ENCODE peak calls at places on chromosomes 13 and 19, in eight cellular contexts. U, S, J, X, D, N, P and Y are unnamed samples.

GRCh38 chr19:8451885-8452284 is 7.1 kb downstream of the HNRNPM start:
- DNase-seq in U (no peak), S (no peak), J (peak; percentile 78), X (no peak), D (no peak), N (no peak), P (peak; percentile 85), Y (no peak)

GRCh38 chr19:22532388-22533310 is 101.5 kb upstream of the ZNF492 start:
- DNase-seq in U (no peak), S (no peak), J (no peak), X (peak; percentile 98), D (no peak), N (peak; percentile 96), P (no peak), Y (no peak)

GRCh38 chr19:8307965-8308866 is at the start of gene CD320:
- DNase-seq in U (peak; percentile 94), S (peak; percentile 95), J (peak; percentile 91), X (peak; percentile 89), D (peak; percentile 93), N (peak; percentile 95), P (peak; percentile 99), Y (no peak)

GRCh38 chr19:35038623-35039512 is 2.7 kb upstream of the HPN start:
- DNase-seq in U (no peak), S (no peak), J (no peak), X (peak; percentile 58), D (no peak), N (no peak), P (peak; percentile 79), Y (no peak)

GRCh38 chr13:108987488-108987887 is 358.1 kb downstream of the MYO16 start:
- DNase-seq in U (no peak), S (no peak), J (peak; percentile 25), X (no peak), D (no peak), N (no peak), P (no peak), Y (peak; percentile 14)

GRCh38 chr19:33293255-33294057 is 8.9 kb downstream of the CEBPA start:
- DNase-seq in U (no peak), S (no peak), J (peak; percentile 83), X (peak; percentile 38), D (no peak), N (no peak), P (peak; percentile 99), Y (peak; percentile 45)

GRCh38 chr13:28394422-28394821 is 100.5 kb downstream of the FLT1 start:
- DNase-seq in U (no peak), S (no peak), J (peak; percentile 35), X (no peak), D (no peak), N (no peak), P (peak; percentile 44), Y (no peak)

GRCh38 chr13:29767006-29767405 is 83.4 kb downstream of the UBL3 start:
- DNase-seq in U (no peak), S (no peak), J (peak; percentile 22), X (no peak), D (no peak), N (no peak), P (no peak), Y (no peak)

GRCh38 chr13:19605161-19605955 is 28.1 kb upstream of the MPHOSPH8 start:
- DNase-seq in U (no peak), S (no peak), J (no peak), X (no peak), D (no peak), N (no peak), P (peak; percentile 67), Y (no peak)

GRCh38 chr13:50936681-50937080 is 27.1 kb downstream of the RNASEH2B start:
- DNase-seq in U (no peak), S (no peak), J (peak; percentile 68), X (no peak), D (no peak), N (no peak), P (no peak), Y (no peak)

GRCh38 chr13:109672545-109672944 is 113.8 kb downstream of the IRS2 start:
- DNase-seq in U (no peak), S (no peak), J (peak; percentile 78), X (no peak), D (no peak), N (no peak), P (no peak), Y (peak; percentile 9)

GRCh38 chr19:41426116-41426841 is 895 bp downstream of the B3GNT8 start:
- DNase-seq in U (no peak), S (peak; percentile 20), J (no peak), X (no peak), D (no peak), N (no peak), P (peak; percentile 41), Y (no peak)

GRCh38 chr19:41428481-41428859 is 1.3 kb upstream of the B3GNT8 start:
- DNase-seq in U (no peak), S (no peak), J (no peak), X (no peak), D (no peak), N (no peak), P (peak; percentile 76), Y (no peak)

GRCh38 chr19:41425174-41426115 is 1.7 kb downstream of the B3GNT8 start:
- DNase-seq in U (no peak), S (no peak), J (no peak), X (no peak), D (no peak), N (no peak), P (peak; percentile 86), Y (no peak)

GRCh38 chr19:41427647-41428480 is 690 bp upstream of the B3GNT8 start:
- DNase-seq in U (no peak), S (peak; percentile 20), J (peak; percentile 22), X (peak; percentile 52), D (no peak), N (no peak), P (peak; percentile 87), Y (no peak)

GRCh38 chr19:41426952-41427646 is at the start of gene B3GNT8:
- DNase-seq in U (no peak), S (peak; percentile 94), J (peak; percentile 75), X (peak; percentile 77), D (peak; percentile 86), N (peak; percentile 66), P (peak; percentile 86), Y (no peak)
- H3K4me3 ChIP-seq in U (no peak within 1 kb of the TSS), S (peak within 1 kb of the TSS; percentile 22), J (peak within 1 kb of the TSS; percentile 61), X (peak within 1 kb of the TSS; percentile 29), D (peak within 1 kb of the TSS; percentile 48), N (no peak within 1 kb of the TSS), P (peak within 1 kb of the TSS; percentile 42), Y (peak within 1 kb of the TSS; percentile 58)

DNA sequence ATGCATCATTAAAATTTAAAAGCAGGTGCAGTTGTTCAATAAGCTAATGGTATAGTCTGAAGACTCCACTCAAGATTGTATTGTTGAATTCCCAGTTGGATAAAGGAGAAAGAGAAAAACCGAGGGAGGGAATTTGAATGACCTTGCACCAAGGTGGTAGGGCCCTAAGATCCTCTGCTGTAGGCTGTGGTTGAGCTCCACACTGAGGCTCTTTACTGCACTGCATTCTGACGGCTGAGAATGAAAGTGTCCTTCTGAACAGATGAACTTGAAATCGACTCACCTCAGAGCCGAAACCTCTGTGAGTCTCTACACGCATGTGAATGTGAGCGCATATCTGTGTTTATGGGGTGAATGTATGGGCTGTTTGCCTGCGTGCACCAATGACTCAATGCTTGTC is 388.9 kb upstream of the DACH1 start:
- DNase-seq in U (peak; percentile 21), S (peak; percentile 77), J (peak; percentile 8), X (peak; percentile 4), D (no peak), N (peak; percentile 27), P (no peak), Y (no peak)
- TF ChIP-seq CTCF in U (peak; percentile 22), S (no peak), J (peak; percentile 41), X (peak; percentile 34), D (no peak), N (no peak), P (peak; percentile 24), Y (peak; percentile 55)

GRCh38 chr19:49488046-49488862 is 846 bp downstream of the RPL13A start:
- DNase-seq in U (peak; percentile 41), S (no peak), J (no peak), X (no peak), D (no peak), N (no peak), P (peak; percentile 70), Y (no peak)

GRCh38 chr19:49488863-49489537 is 1.6 kb downstream of the RPL13A start:
- DNase-seq in U (peak; percentile 19), S (no peak), J (no peak), X (no peak), D (no peak), N (no peak), P (no peak), Y (no peak)

GRCh38 chr19:49491030-49491803 is 3.8 kb downstream of the RPL13A start:
- DNase-seq in U (no peak), S (no peak), J (no peak), X (no peak), D (no peak), N (no peak), P (peak; percentile 52), Y (no peak)

GRCh38 chr19:49490287-49491029 is 3.0 kb downstream of the RPL13A start:
- DNase-seq in U (peak; percentile 46), S (no peak), J (no peak), X (no peak), D (no peak), N (no peak), P (no peak), Y (no peak)

DNA sequence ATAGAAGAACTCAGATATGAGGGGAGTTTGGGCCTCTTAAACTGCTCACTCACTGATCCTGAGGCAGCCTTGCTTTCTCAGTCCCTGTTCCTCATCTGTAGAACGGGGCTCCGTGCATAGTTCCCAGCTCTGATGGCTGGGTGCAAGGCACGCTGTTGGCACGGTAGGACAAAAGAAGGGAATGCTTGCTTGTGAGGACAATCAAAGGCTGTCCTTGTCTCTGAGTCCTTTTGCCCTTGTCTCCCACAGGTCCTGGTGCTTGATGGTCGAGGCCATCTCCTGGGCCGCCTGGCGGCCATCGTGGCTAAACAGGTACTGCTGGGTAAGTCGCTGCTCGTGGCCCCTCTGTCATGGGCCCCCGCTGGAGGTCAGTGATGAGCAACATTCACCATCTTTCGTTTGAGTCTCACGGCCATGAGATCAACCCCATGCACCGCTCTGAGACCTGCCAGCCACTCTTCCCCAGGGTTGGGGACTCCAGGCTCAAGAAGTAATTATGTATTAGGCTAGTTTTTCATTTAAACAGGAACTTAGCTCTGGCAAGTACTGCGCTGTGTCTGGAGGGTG is 2.3 kb downstream of the RPL13A start:
- DNase-seq in U (peak; percentile 88), S (no peak), J (no peak), X (no peak), D (no peak), N (no peak), P (no peak), Y (no peak)
- H3K4me3 ChIP-seq in U (peak overlapping the region; percentile 73), S (peak overlapping the region; percentile 83), J (peak overlapping the region; percentile 83), X (peak overlapping the region; percentile 87), D (peak overlapping the region; percentile 100), N (no peak overlapping the region), P (peak overlapping the region; percentile 96), Y (peak overlapping the region; percentile 90)

DNA sequence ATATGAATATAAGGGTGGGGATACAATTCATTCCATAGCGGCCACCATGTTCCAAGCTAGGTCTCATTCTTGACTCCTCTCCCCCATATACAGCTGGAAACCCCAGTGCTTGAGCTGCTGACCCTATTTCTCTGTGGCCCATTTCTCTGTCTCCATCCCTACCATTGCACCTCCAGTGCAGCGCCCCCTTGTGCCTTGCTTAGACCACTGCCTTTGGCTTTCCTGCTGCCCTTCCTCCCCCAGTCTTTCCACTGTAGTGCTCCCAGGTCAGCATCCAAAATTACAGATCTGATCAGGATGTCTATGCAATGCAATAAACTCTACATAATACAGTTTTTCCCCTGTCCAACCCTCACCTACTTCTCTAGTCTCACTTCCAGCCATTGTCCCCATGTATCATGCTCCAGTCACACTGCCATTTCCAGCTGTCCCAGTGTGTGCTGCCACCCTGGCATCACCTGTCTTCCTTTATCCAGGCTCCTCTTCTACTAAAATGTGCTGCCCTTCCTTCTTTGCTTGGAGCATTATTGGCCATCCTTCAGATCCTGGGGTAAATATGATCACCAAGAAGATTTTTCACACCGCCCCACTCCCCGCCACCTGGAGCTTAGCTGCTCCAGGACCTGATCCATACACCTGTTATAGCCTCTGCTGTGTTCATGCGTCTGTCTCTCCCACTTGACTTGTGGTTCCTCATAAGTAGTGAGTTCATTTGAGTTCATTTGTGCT is 199.4 kb upstream of the IPO5 start:
- DNase-seq in U (no peak), S (no peak), J (no peak), X (no peak), D (no peak), N (no peak), P (no peak), Y (no peak)
- TF ChIP-seq CTCF in U (peak; percentile 24), S (no peak), J (peak; percentile 18), X (no peak), D (no peak), N (no peak), P (peak; percentile 7), Y (no peak)